ENCODE peak calls at places on chromosome 1, in eight cellular contexts. One of them, this sample, is unnamed.

GRCh38 chr1:179121159-179121938 is 39.5 kb downstream of the TOR3A start:
- DNase-seq in activated T-helper 1 cell treated with anti-CD3 and anti-CD28 coated beads, Interleukin-12 subunit alpha, Interleukin-12 subunit beta, Interleukin-2, Interleukin-4 antibody, amounts not matched to agents 30 ng/mL and 10 ng/mL and 1 ng/mL, durations not matched to agents 14 hours and 24 hours and 36 hours: peak
- DNase-seq in EL: peak
- DNase-seq in SK-MEL-5: peak
- DNase-seq in CD4-positive, CD25-positive, alpha-beta regulatory T cell: peak
- DNase-seq in amniotic stem cell: no peak
- DNase-seq in NCI-H226: no peak
- DNase-seq in AG08395: peak
- DNase-seq in this sample: no peak

GRCh38 chr1:205961405-205961804 is 18.1 kb upstream of the SLC26A9 start:
- DNase-seq in activated T-helper 1 cell treated with anti-CD3 and anti-CD28 coated beads, Interleukin-12 subunit alpha, Interleukin-12 subunit beta, Interleukin-2, Interleukin-4 antibody, amounts not matched to agents 30 ng/mL and 10 ng/mL and 1 ng/mL, durations not matched to agents 14 hours and 24 hours and 36 hours: peak
- DNase-seq in EL: peak
- DNase-seq in SK-MEL-5: no peak
- DNase-seq in CD4-positive, CD25-positive, alpha-beta regulatory T cell: no peak
- DNase-seq in amniotic stem cell: no peak
- DNase-seq in NCI-H226: no peak
- DNase-seq in AG08395: peak
- DNase-seq in this sample: no peak

GRCh38 chr1:147808025-147808424 is 47.6 kb upstream of the GJA5 start:
- DNase-seq in activated T-helper 1 cell treated with anti-CD3 and anti-CD28 coated beads, Interleukin-12 subunit alpha, Interleukin-12 subunit beta, Interleukin-2, Interleukin-4 antibody, amounts not matched to agents 30 ng/mL and 10 ng/mL and 1 ng/mL, durations not matched to agents 14 hours and 24 hours and 36 hours: no peak
- DNase-seq in EL: no peak
- DNase-seq in SK-MEL-5: no peak
- DNase-seq in CD4-positive, CD25-positive, alpha-beta regulatory T cell: no peak
- DNase-seq in amniotic stem cell: no peak
- DNase-seq in NCI-H226: peak
- DNase-seq in AG08395: no peak
- DNase-seq in this sample: no peak

GRCh38 chr1:66563094-66563800 is 29.3 kb downstream of the SGIP1 start:
- DNase-seq in activated T-helper 1 cell treated with anti-CD3 and anti-CD28 coated beads, Interleukin-12 subunit alpha, Interleukin-12 subunit beta, Interleukin-2, Interleukin-4 antibody, amounts not matched to agents 30 ng/mL and 10 ng/mL and 1 ng/mL, durations not matched to agents 14 hours and 24 hours and 36 hours: no peak
- DNase-seq in EL: peak
- DNase-seq in SK-MEL-5: peak
- DNase-seq in CD4-positive, CD25-positive, alpha-beta regulatory T cell: no peak
- DNase-seq in amniotic stem cell: peak
- DNase-seq in NCI-H226: peak
- DNase-seq in AG08395: peak
- DNase-seq in this sample: no peak

GRCh38 chr1:88973520-88974137 is 18.8 kb downstream of the KYAT3 start:
- DNase-seq in activated T-helper 1 cell treated with anti-CD3 and anti-CD28 coated beads, Interleukin-12 subunit alpha, Interleukin-12 subunit beta, Interleukin-2, Interleukin-4 antibody, amounts not matched to agents 30 ng/mL and 10 ng/mL and 1 ng/mL, durations not matched to agents 14 hours and 24 hours and 36 hours: no peak
- DNase-seq in EL: peak
- DNase-seq in SK-MEL-5: peak
- DNase-seq in CD4-positive, CD25-positive, alpha-beta regulatory T cell: peak
- DNase-seq in amniotic stem cell: no peak
- DNase-seq in NCI-H226: peak
- DNase-seq in AG08395: peak
- DNase-seq in this sample: no peak

GRCh38 chr1:226674892-226675719 is 64.0 kb downstream of the ITPKB start:
- DNase-seq in activated T-helper 1 cell treated with anti-CD3 and anti-CD28 coated beads, Interleukin-12 subunit alpha, Interleukin-12 subunit beta, Interleukin-2, Interleukin-4 antibody, amounts not matched to agents 30 ng/mL and 10 ng/mL and 1 ng/mL, durations not matched to agents 14 hours and 24 hours and 36 hours: peak
- DNase-seq in EL: no peak
- DNase-seq in SK-MEL-5: no peak
- DNase-seq in CD4-positive, CD25-positive, alpha-beta regulatory T cell: peak
- DNase-seq in amniotic stem cell: no peak
- DNase-seq in NCI-H226: no peak
- DNase-seq in AG08395: no peak
- DNase-seq in this sample: peak

GRCh38 chr1:172465617-172466016 is 21.7 kb upstream of the PIGC start:
- DNase-seq in activated T-helper 1 cell treated with anti-CD3 and anti-CD28 coated beads, Interleukin-12 subunit alpha, Interleukin-12 subunit beta, Interleukin-2, Interleukin-4 antibody, amounts not matched to agents 30 ng/mL and 10 ng/mL and 1 ng/mL, durations not matched to agents 14 hours and 24 hours and 36 hours: no peak
- DNase-seq in EL: no peak
- DNase-seq in SK-MEL-5: no peak
- DNase-seq in CD4-positive, CD25-positive, alpha-beta regulatory T cell: no peak
- DNase-seq in amniotic stem cell: no peak
- DNase-seq in NCI-H226: no peak
- DNase-seq in AG08395: no peak
- DNase-seq in this sample: no peak

GRCh38 chr1:235502601-235503332 is 1.5 kb downstream of the B3GALNT2 start:
- DNase-seq in activated T-helper 1 cell treated with anti-CD3 and anti-CD28 coated beads, Interleukin-12 subunit alpha, Interleukin-12 subunit beta, Interleukin-2, Interleukin-4 antibody, amounts not matched to agents 30 ng/mL and 10 ng/mL and 1 ng/mL, durations not matched to agents 14 hours and 24 hours and 36 hours: no peak
- DNase-seq in EL: peak
- DNase-seq in SK-MEL-5: no peak
- DNase-seq in CD4-positive, CD25-positive, alpha-beta regulatory T cell: no peak
- DNase-seq in amniotic stem cell: no peak
- DNase-seq in NCI-H226: no peak
- DNase-seq in AG08395: no peak
- DNase-seq in this sample: no peak

GRCh38 chr1:156862602-156863599 is 2.2 kb downstream of the NTRK1 start:
- DNase-seq in activated T-helper 1 cell treated with anti-CD3 and anti-CD28 coated beads, Interleukin-12 subunit alpha, Interleukin-12 subunit beta, Interleukin-2, Interleukin-4 antibody, amounts not matched to agents 30 ng/mL and 10 ng/mL and 1 ng/mL, durations not matched to agents 14 hours and 24 hours and 36 hours: peak
- DNase-seq in EL: no peak
- DNase-seq in SK-MEL-5: no peak
- DNase-seq in CD4-positive, CD25-positive, alpha-beta regulatory T cell: no peak
- DNase-seq in amniotic stem cell: no peak
- DNase-seq in NCI-H226: no peak
- DNase-seq in AG08395: no peak
- DNase-seq in this sample: no peak

GRCh38 chr1:1597275-1597930 is 2.5 kb downstream of the FNDC10 start:
- DNase-seq in activated T-helper 1 cell treated with anti-CD3 and anti-CD28 coated beads, Interleukin-12 subunit alpha, Interleukin-12 subunit beta, Interleukin-2, Interleukin-4 antibody, amounts not matched to agents 30 ng/mL and 10 ng/mL and 1 ng/mL, durations not matched to agents 14 hours and 24 hours and 36 hours: no peak
- DNase-seq in EL: no peak
- DNase-seq in SK-MEL-5: peak
- DNase-seq in CD4-positive, CD25-positive, alpha-beta regulatory T cell: no peak
- DNase-seq in amniotic stem cell: no peak
- DNase-seq in NCI-H226: no peak
- DNase-seq in AG08395: no peak
- DNase-seq in this sample: no peak

GRCh38 chr1:158999301-159000069 is 10.2 kb upstream of the IFI16 start:
- DNase-seq in activated T-helper 1 cell treated with anti-CD3 and anti-CD28 coated beads, Interleukin-12 subunit alpha, Interleukin-12 subunit beta, Interleukin-2, Interleukin-4 antibody, amounts not matched to agents 30 ng/mL and 10 ng/mL and 1 ng/mL, durations not matched to agents 14 hours and 24 hours and 36 hours: no peak
- DNase-seq in EL: peak
- DNase-seq in SK-MEL-5: peak
- DNase-seq in CD4-positive, CD25-positive, alpha-beta regulatory T cell: no peak
- DNase-seq in amniotic stem cell: peak
- DNase-seq in NCI-H226: peak
- DNase-seq in AG08395: peak
- DNase-seq in this sample: no peak

GRCh38 chr1:245406426-245406825 is 251.6 kb downstream of the KIF26B start:
- DNase-seq in activated T-helper 1 cell treated with anti-CD3 and anti-CD28 coated beads, Interleukin-12 subunit alpha, Interleukin-12 subunit beta, Interleukin-2, Interleukin-4 antibody, amounts not matched to agents 30 ng/mL and 10 ng/mL and 1 ng/mL, durations not matched to agents 14 hours and 24 hours and 36 hours: no peak
- DNase-seq in EL: no peak
- DNase-seq in SK-MEL-5: no peak
- DNase-seq in CD4-positive, CD25-positive, alpha-beta regulatory T cell: no peak
- DNase-seq in amniotic stem cell: no peak
- DNase-seq in NCI-H226: no peak
- DNase-seq in AG08395: no peak
- DNase-seq in this sample: no peak

GRCh38 chr1:2103901-2104590 is 53.8 kb downstream of the PRKCZ start:
- DNase-seq in activated T-helper 1 cell treated with anti-CD3 and anti-CD28 coated beads, Interleukin-12 subunit alpha, Interleukin-12 subunit beta, Interleukin-2, Interleukin-4 antibody, amounts not matched to agents 30 ng/mL and 10 ng/mL and 1 ng/mL, durations not matched to agents 14 hours and 24 hours and 36 hours: no peak
- DNase-seq in EL: no peak
- DNase-seq in SK-MEL-5: no peak
- DNase-seq in CD4-positive, CD25-positive, alpha-beta regulatory T cell: no peak
- DNase-seq in amniotic stem cell: no peak
- DNase-seq in NCI-H226: no peak
- DNase-seq in AG08395: no peak
- DNase-seq in this sample: peak

GRCh38 chr1:186978596-186979556 is 150.1 kb downstream of the PLA2G4A start:
- DNase-seq in activated T-helper 1 cell treated with anti-CD3 and anti-CD28 coated beads, Interleukin-12 subunit alpha, Interleukin-12 subunit beta, Interleukin-2, Interleukin-4 antibody, amounts not matched to agents 30 ng/mL and 10 ng/mL and 1 ng/mL, durations not matched to agents 14 hours and 24 hours and 36 hours: no peak
- DNase-seq in EL: no peak
- DNase-seq in SK-MEL-5: no peak
- DNase-seq in CD4-positive, CD25-positive, alpha-beta regulatory T cell: no peak
- DNase-seq in amniotic stem cell: no peak
- DNase-seq in NCI-H226: no peak
- DNase-seq in AG08395: no peak
- DNase-seq in this sample: no peak

GRCh38 chr1:18178125-18178524 is 70.5 kb downstream of the IGSF21 start:
- DNase-seq in activated T-helper 1 cell treated with anti-CD3 and anti-CD28 coated beads, Interleukin-12 subunit alpha, Interleukin-12 subunit beta, Interleukin-2, Interleukin-4 antibody, amounts not matched to agents 30 ng/mL and 10 ng/mL and 1 ng/mL, durations not matched to agents 14 hours and 24 hours and 36 hours: no peak
- DNase-seq in EL: no peak
- DNase-seq in SK-MEL-5: no peak
- DNase-seq in CD4-positive, CD25-positive, alpha-beta regulatory T cell: no peak
- DNase-seq in amniotic stem cell: no peak
- DNase-seq in NCI-H226: no peak
- DNase-seq in AG08395: no peak
- DNase-seq in this sample: peak

GRCh38 chr1:202193614-202194327 is at the start of gene LGR6:
- DNase-seq in activated T-helper 1 cell treated with anti-CD3 and anti-CD28 coated beads, Interleukin-12 subunit alpha, Interleukin-12 subunit beta, Interleukin-2, Interleukin-4 antibody, amounts not matched to agents 30 ng/mL and 10 ng/mL and 1 ng/mL, durations not matched to agents 14 hours and 24 hours and 36 hours: no peak
- DNase-seq in EL: no peak
- DNase-seq in SK-MEL-5: no peak
- DNase-seq in CD4-positive, CD25-positive, alpha-beta regulatory T cell: no peak
- DNase-seq in amniotic stem cell: no peak
- DNase-seq in NCI-H226: no peak
- DNase-seq in AG08395: no peak
- DNase-seq in this sample: no peak